ENCODE peak calls at places on chromosomes 11 and 22, in eight cellular contexts. One of them, this sample, is unnamed.

GRCh38 chr22:25747245-25747944 is 5.4 kb downstream of the MYO18B start:
- DNase-seq in epithelial cell of esophagus: peak
- DNase-seq in OCI-LY7: no peak
- DNase-seq in ovary: no peak
- DNase-seq in SK-N-SH: peak
- DNase-seq in fibroblast of the aortic adventitia: peak
- DNase-seq in heart left ventricle: peak
- DNase-seq in sigmoid colon: no peak
- DNase-seq in this sample: peak

GRCh38 chr11:78079232-78080083 is at the start of gene NDUFC2:
- DNase-seq in heart left ventricle: peak
- DNase-seq in epithelial cell of esophagus: peak
- DNase-seq in sigmoid colon: peak
- DNase-seq in ovary: peak
- DNase-seq in SK-N-SH: peak
- DNase-seq in fibroblast of the aortic adventitia: peak
- DNase-seq in OCI-LY7: peak
- DNase-seq in this sample: peak

GRCh38 chr11:61516675-61517516 is 8.3 kb downstream of the LRRC10B start:
- DNase-seq in OCI-LY7: peak
- DNase-seq in heart left ventricle: no peak
- DNase-seq in SK-N-SH: peak
- DNase-seq in fibroblast of the aortic adventitia: peak
- DNase-seq in sigmoid colon: no peak
- DNase-seq in epithelial cell of esophagus: no peak
- DNase-seq in ovary: no peak
- DNase-seq in this sample: no peak

GRCh38 chr11:74739546-74740270 is 8.5 kb upstream of the CHRDL2 start:
- DNase-seq in sigmoid colon: no peak
- DNase-seq in OCI-LY7: peak
- DNase-seq in SK-N-SH: peak
- DNase-seq in heart left ventricle: peak
- DNase-seq in epithelial cell of esophagus: peak
- DNase-seq in ovary: no peak
- DNase-seq in fibroblast of the aortic adventitia: peak
- DNase-seq in this sample: no peak

GRCh38 chr22:23216331-23217170 is 36.2 kb downstream of the BCR start:
- DNase-seq in epithelial cell of esophagus: no peak
- DNase-seq in ovary: no peak
- DNase-seq in SK-N-SH: no peak
- DNase-seq in fibroblast of the aortic adventitia: no peak
- DNase-seq in heart left ventricle: no peak
- DNase-seq in OCI-LY7: peak
- DNase-seq in sigmoid colon: no peak
- DNase-seq in this sample: no peak

GRCh38 chr11:351411-351810 is 17.9 kb upstream of the B4GALNT4 start:
- DNase-seq in ovary: no peak
- DNase-seq in epithelial cell of esophagus: no peak
- DNase-seq in sigmoid colon: no peak
- DNase-seq in fibroblast of the aortic adventitia: no peak
- DNase-seq in heart left ventricle: no peak
- DNase-seq in OCI-LY7: no peak
- DNase-seq in SK-N-SH: no peak
- DNase-seq in this sample: no peak

GRCh38 chr11:6531267-6531752 is 34.2 kb downstream of the DNHD1 start:
- DNase-seq in ovary: no peak
- DNase-seq in heart left ventricle: no peak
- DNase-seq in SK-N-SH: peak
- DNase-seq in fibroblast of the aortic adventitia: peak
- DNase-seq in sigmoid colon: no peak
- DNase-seq in OCI-LY7: peak
- DNase-seq in epithelial cell of esophagus: peak
- DNase-seq in this sample: no peak

GRCh38 chr11:13970986-13971385 is 8.5 kb downstream of the SPON1 start:
- DNase-seq in SK-N-SH: peak
- DNase-seq in OCI-LY7: peak
- DNase-seq in fibroblast of the aortic adventitia: peak
- DNase-seq in ovary: no peak
- DNase-seq in sigmoid colon: no peak
- DNase-seq in heart left ventricle: no peak
- DNase-seq in epithelial cell of esophagus: peak
- DNase-seq in this sample: no peak

GRCh38 chr11:76609736-76610370 is 60.7 kb downstream of the LRRC32 start:
- DNase-seq in sigmoid colon: no peak
- DNase-seq in fibroblast of the aortic adventitia: no peak
- DNase-seq in SK-N-SH: peak
- DNase-seq in ovary: peak
- DNase-seq in OCI-LY7: no peak
- DNase-seq in epithelial cell of esophagus: no peak
- DNase-seq in heart left ventricle: no peak
- DNase-seq in this sample: no peak

GRCh38 chr11:11451501-11452005 is 98.5 kb upstream of the CSNK2A3 start:
- DNase-seq in sigmoid colon: no peak
- DNase-seq in fibroblast of the aortic adventitia: no peak
- DNase-seq in OCI-LY7: no peak
- DNase-seq in heart left ventricle: no peak
- DNase-seq in epithelial cell of esophagus: no peak
- DNase-seq in ovary: no peak
- DNase-seq in SK-N-SH: no peak
- DNase-seq in this sample: no peak

GRCh38 chr11:134471341-134472187 is 59.5 kb upstream of the B3GAT1 start:
- DNase-seq in heart left ventricle: no peak
- DNase-seq in SK-N-SH: peak
- DNase-seq in epithelial cell of esophagus: no peak
- DNase-seq in sigmoid colon: no peak
- DNase-seq in fibroblast of the aortic adventitia: no peak
- DNase-seq in OCI-LY7: no peak
- DNase-seq in ovary: no peak
- DNase-seq in this sample: no peak

GRCh38 chr11:66081505-66081904 is 11.4 kb downstream of the PACS1 start:
- DNase-seq in OCI-LY7: peak
- DNase-seq in fibroblast of the aortic adventitia: no peak
- DNase-seq in sigmoid colon: peak
- DNase-seq in ovary: no peak
- DNase-seq in epithelial cell of esophagus: peak
- DNase-seq in SK-N-SH: no peak
- DNase-seq in heart left ventricle: peak
- DNase-seq in this sample: no peak

GRCh38 chr11:117295438-117296137 is 4.4 kb downstream of the BACE1-AS start:
- DNase-seq in ovary: no peak
- DNase-seq in fibroblast of the aortic adventitia: no peak
- DNase-seq in heart left ventricle: no peak
- DNase-seq in SK-N-SH: no peak
- DNase-seq in epithelial cell of esophagus: no peak
- DNase-seq in sigmoid colon: no peak
- DNase-seq in OCI-LY7: no peak
- DNase-seq in this sample: no peak

GRCh38 chr11:7613394-7613720 is 59.9 kb downstream of the CYB5R2 start:
- DNase-seq in epithelial cell of esophagus: peak
- DNase-seq in fibroblast of the aortic adventitia: no peak
- DNase-seq in ovary: no peak
- DNase-seq in heart left ventricle: no peak
- DNase-seq in sigmoid colon: no peak
- DNase-seq in SK-N-SH: no peak
- DNase-seq in OCI-LY7: no peak
- DNase-seq in this sample: peak

GRCh38 chr11:126090452-126090851 is 27.8 kb upstream of the CDON start:
- DNase-seq in epithelial cell of esophagus: no peak
- DNase-seq in ovary: no peak
- DNase-seq in fibroblast of the aortic adventitia: no peak
- DNase-seq in heart left ventricle: no peak
- DNase-seq in SK-N-SH: no peak
- DNase-seq in OCI-LY7: no peak
- DNase-seq in sigmoid colon: no peak
- DNase-seq in this sample: no peak

GRCh38 chr11:73401924-73402833 is 26.0 kb downstream of the RELT start:
- DNase-seq in epithelial cell of esophagus: no peak
- DNase-seq in SK-N-SH: no peak
- DNase-seq in OCI-LY7: no peak
- DNase-seq in sigmoid colon: no peak
- DNase-seq in fibroblast of the aortic adventitia: peak
- DNase-seq in ovary: no peak
- DNase-seq in heart left ventricle: no peak
- DNase-seq in this sample: no peak
- H3K4me3 ChIP-seq in epithelial cell of esophagus: no peak
- H3K4me3 ChIP-seq in SK-N-SH: no peak
- H3K4me3 ChIP-seq in OCI-LY7: no peak
- H3K4me3 ChIP-seq in sigmoid colon: no peak
- H3K4me3 ChIP-seq in fibroblast of the aortic adventitia: no peak
- H3K4me3 ChIP-seq in ovary: no peak
- H3K4me3 ChIP-seq in heart left ventricle: no peak
- H3K4me3 ChIP-seq in this sample: no peak

DNA sequence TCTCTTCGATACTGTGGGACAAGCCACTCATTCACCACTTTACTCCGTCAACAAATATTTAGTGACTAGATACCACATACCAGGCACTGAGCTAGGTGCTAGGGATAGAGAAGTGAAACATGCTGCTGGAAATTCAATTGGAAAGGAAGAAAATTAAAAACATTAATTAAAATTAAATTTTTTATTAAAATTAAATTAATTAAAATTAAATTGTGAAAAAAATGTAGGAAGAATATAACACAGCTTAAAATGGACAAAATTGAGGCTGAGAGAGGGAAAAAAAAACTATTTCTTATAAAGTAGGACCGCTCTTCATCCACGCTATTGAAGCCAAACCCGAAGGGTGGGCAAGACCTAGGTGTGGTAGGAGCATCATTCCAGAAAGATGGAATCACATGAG is 23.6 kb upstream of the LRRC55 start:
- DNase-seq in OCI-LY7: no peak
- DNase-seq in epithelial cell of esophagus: no peak
- DNase-seq in ovary: no peak
- DNase-seq in fibroblast of the aortic adventitia: no peak
- DNase-seq in SK-N-SH: no peak
- DNase-seq in sigmoid colon: no peak
- DNase-seq in heart left ventricle: no peak
- DNase-seq in this sample: no peak
- H3K4me3 ChIP-seq in OCI-LY7: no peak
- H3K4me3 ChIP-seq in epithelial cell of esophagus: no peak
- H3K4me3 ChIP-seq in ovary: no peak
- H3K4me3 ChIP-seq in fibroblast of the aortic adventitia: no peak
- H3K4me3 ChIP-seq in SK-N-SH: no peak
- H3K4me3 ChIP-seq in sigmoid colon: no peak
- H3K4me3 ChIP-seq in heart left ventricle: no peak
- H3K4me3 ChIP-seq in this sample: no peak

DNA sequence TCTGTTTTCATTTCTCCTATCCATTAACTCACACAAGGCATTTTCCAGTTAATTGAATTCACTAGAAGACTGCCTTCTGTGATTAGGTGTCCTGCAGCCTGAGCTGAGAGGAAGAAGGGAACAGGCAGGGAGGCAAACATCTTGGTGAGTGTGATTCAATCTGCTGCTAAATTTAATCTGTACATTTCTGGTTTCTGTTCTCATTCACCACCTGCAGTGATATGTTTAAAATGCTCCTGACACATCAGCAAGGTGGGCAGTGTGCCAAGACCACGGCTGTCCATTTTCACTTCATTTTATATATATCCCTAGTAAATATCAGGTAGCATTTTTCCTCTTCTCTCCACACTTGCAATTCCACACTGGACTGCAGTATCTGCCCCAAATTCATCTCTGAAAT is 416.5 kb downstream of the TMEM135 start:
- DNase-seq in sigmoid colon: no peak
- DNase-seq in fibroblast of the aortic adventitia: no peak
- DNase-seq in SK-N-SH: peak
- DNase-seq in heart left ventricle: no peak
- DNase-seq in epithelial cell of esophagus: peak
- DNase-seq in ovary: no peak
- DNase-seq in OCI-LY7: peak
- DNase-seq in this sample: no peak
- H3K4me3 ChIP-seq in sigmoid colon: no peak
- H3K4me3 ChIP-seq in fibroblast of the aortic adventitia: no peak
- H3K4me3 ChIP-seq in SK-N-SH: no peak
- H3K4me3 ChIP-seq in heart left ventricle: no peak
- H3K4me3 ChIP-seq in epithelial cell of esophagus: no peak
- H3K4me3 ChIP-seq in ovary: no peak
- H3K4me3 ChIP-seq in OCI-LY7: peak
- H3K4me3 ChIP-seq in this sample: no peak

GRCh38 chr22:19986410-19987341 is 29.9 kb downstream of the ARVCF start:
- DNase-seq in ovary: peak
- DNase-seq in heart left ventricle: peak
- DNase-seq in fibroblast of the aortic adventitia: peak
- DNase-seq in OCI-LY7: peak
- DNase-seq in epithelial cell of esophagus: peak
- DNase-seq in sigmoid colon: peak
- DNase-seq in SK-N-SH: peak
- DNase-seq in this sample: peak

GRCh38 chr22:19984201-19984753 is 32.3 kb downstream of the ARVCF start:
- DNase-seq in heart left ventricle: peak
- DNase-seq in SK-N-SH: no peak
- DNase-seq in OCI-LY7: no peak
- DNase-seq in sigmoid colon: peak
- DNase-seq in ovary: no peak
- DNase-seq in fibroblast of the aortic adventitia: peak
- DNase-seq in epithelial cell of esophagus: peak
- DNase-seq in this sample: peak

GRCh38 chr22:19983701-19984100 is 32.9 kb downstream of the ARVCF start:
- DNase-seq in sigmoid colon: no peak
- DNase-seq in ovary: no peak
- DNase-seq in OCI-LY7: no peak
- DNase-seq in heart left ventricle: no peak
- DNase-seq in SK-N-SH: no peak
- DNase-seq in epithelial cell of esophagus: no peak
- DNase-seq in fibroblast of the aortic adventitia: no peak
- DNase-seq in this sample: no peak

GRCh38 chr22:19986011-19986409 is 30.6 kb downstream of the ARVCF start:
- DNase-seq in epithelial cell of esophagus: no peak
- DNase-seq in heart left ventricle: no peak
- DNase-seq in sigmoid colon: no peak
- DNase-seq in ovary: no peak
- DNase-seq in OCI-LY7: no peak
- DNase-seq in fibroblast of the aortic adventitia: no peak
- DNase-seq in SK-N-SH: no peak
- DNase-seq in this sample: no peak

DNA sequence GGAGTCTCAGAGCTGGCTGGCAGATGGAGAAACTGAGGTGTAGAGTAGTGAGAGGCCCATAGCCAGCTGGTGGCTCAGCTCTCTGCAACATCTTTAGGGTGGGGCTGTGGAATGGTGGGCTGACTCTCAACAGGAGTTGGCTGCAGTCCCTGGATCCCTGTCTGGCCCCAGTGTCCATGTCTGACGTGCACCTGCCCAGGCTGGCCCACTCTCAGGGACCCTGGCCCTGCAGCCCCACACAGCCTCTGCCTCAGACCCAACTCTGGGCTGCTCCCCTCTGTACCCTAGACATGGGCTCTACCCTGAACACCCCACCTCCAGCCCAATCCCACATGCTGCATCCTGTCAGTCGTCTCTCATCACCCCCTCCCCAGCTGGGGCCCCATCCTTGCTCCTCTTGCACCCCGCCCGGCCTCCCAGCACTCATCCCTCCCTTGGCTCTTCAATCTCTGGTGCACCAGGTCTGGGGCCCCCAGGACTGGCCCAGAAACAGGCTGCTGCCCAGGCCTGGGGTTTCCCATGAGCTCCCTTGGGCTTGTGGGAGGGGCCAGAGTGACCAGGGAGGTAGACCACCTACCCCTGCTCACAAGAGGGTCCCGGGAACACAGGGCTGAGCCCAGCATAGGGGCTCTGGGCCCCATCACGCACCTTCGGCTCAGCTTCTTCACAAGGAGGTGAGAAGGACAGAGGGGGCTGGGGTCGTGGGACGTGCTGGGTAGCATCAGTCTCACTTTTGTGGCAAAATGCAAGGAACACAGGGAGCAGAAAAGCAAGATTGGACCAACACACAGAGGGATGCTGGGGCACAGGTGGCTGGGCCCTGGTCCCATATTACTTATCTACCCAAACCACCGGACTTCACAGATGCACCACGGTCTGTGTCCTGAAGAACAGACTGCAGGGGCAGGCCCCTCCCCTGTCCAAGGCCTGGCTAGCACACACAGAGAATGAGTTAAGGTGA is 31.5 kb downstream of the ARVCF start:
- DNase-seq in fibroblast of the aortic adventitia: no peak
- DNase-seq in OCI-LY7: no peak
- DNase-seq in ovary: no peak
- DNase-seq in heart left ventricle: no peak
- DNase-seq in SK-N-SH: no peak
- DNase-seq in epithelial cell of esophagus: no peak
- DNase-seq in sigmoid colon: no peak
- DNase-seq in this sample: no peak
- H3K4me3 ChIP-seq in fibroblast of the aortic adventitia: no peak
- H3K4me3 ChIP-seq in OCI-LY7: no peak
- H3K4me3 ChIP-seq in ovary: no peak
- H3K4me3 ChIP-seq in heart left ventricle: peak
- H3K4me3 ChIP-seq in SK-N-SH: peak
- H3K4me3 ChIP-seq in epithelial cell of esophagus: no peak
- H3K4me3 ChIP-seq in sigmoid colon: no peak
- H3K4me3 ChIP-seq in this sample: peak

This sample was measured in retinal pigment epithelial cell.